ENCODE peak calls at places on chromosomes 5 and 9, in four cellular contexts. One of them, this sample, is unnamed.

GRCh38 chr9:100324594-100325200 is 28.0 kb downstream of the TEX10 start:
- DNase-seq in CD8-positive, alpha-beta T cell: no peak
- DNase-seq in T follicular helper cell: no peak
- DNase-seq in NT2/D1: no peak
- DNase-seq in this sample: no peak

GRCh38 chr9:130519927-130520326 is 59.5 kb upstream of the FUBP3 start:
- DNase-seq in CD8-positive, alpha-beta T cell: no peak
- DNase-seq in T follicular helper cell: no peak
- DNase-seq in NT2/D1: no peak
- DNase-seq in this sample: no peak

GRCh38 chr9:4973902-4974301 is 11.2 kb upstream of the JAK2 start:
- DNase-seq in NT2/D1: no peak
- DNase-seq in T follicular helper cell: no peak
- DNase-seq in CD8-positive, alpha-beta T cell: no peak
- DNase-seq in this sample: no peak

GRCh38 chr9:127158995-127159801 is 36.8 kb upstream of the ANGPTL2 start:
- DNase-seq in T follicular helper cell: no peak
- DNase-seq in NT2/D1: no peak
- DNase-seq in CD8-positive, alpha-beta T cell: no peak
- DNase-seq in this sample: peak

GRCh38 chr9:137130176-137130755 is 8.7 kb upstream of the GRIN1 start:
- DNase-seq in T follicular helper cell: no peak
- DNase-seq in NT2/D1: no peak
- DNase-seq in CD8-positive, alpha-beta T cell: peak
- DNase-seq in this sample: no peak

GRCh38 chr5:73230264-73231244 is 57.6 kb downstream of the TMEM174 start:
- DNase-seq in CD8-positive, alpha-beta T cell: no peak
- DNase-seq in T follicular helper cell: no peak
- DNase-seq in NT2/D1: no peak
- DNase-seq in this sample: no peak

GRCh38 chr5:72816297-72817075 is at the start of gene TNPO1:
- DNase-seq in CD8-positive, alpha-beta T cell: peak
- DNase-seq in T follicular helper cell: peak
- DNase-seq in NT2/D1: peak
- DNase-seq in this sample: peak

GRCh38 chr5:123670981-123671557 is 159.1 kb downstream of the CSNK1G3 start:
- DNase-seq in T follicular helper cell: peak
- DNase-seq in CD8-positive, alpha-beta T cell: no peak
- DNase-seq in NT2/D1: peak
- DNase-seq in this sample: peak

GRCh38 chr9:90547896-90548295 is 94.7 kb downstream of the DIRAS2 start:
- DNase-seq in CD8-positive, alpha-beta T cell: no peak
- DNase-seq in NT2/D1: no peak
- DNase-seq in T follicular helper cell: no peak
- DNase-seq in this sample: no peak

GRCh38 chr9:82234160-82234943 is 245.8 kb downstream of the SPATA31D1 start:
- DNase-seq in NT2/D1: no peak
- DNase-seq in T follicular helper cell: no peak
- DNase-seq in CD8-positive, alpha-beta T cell: no peak
- DNase-seq in this sample: no peak

GRCh38 chr9:113454914-113455761 is 8.4 kb upstream of the RGS3 start:
- DNase-seq in CD8-positive, alpha-beta T cell: no peak
- DNase-seq in T follicular helper cell: no peak
- DNase-seq in NT2/D1: no peak
- DNase-seq in this sample: no peak

GRCh38 chr9:35758475-35759050 is 4.5 kb upstream of the MSMP start:
- DNase-seq in T follicular helper cell: no peak
- DNase-seq in NT2/D1: no peak
- DNase-seq in CD8-positive, alpha-beta T cell: no peak
- DNase-seq in this sample: no peak

This sample was measured in neuronal stem cell.